ENCODE peak calls at places on chromosomes 12 and 14, in ten cellular contexts. S is activated CD8-positive, alpha-beta memory T cell treated with anti-CD3 and anti-CD28 coated beads, Interleukin-2, amount 10 ng/mL, durations not matched to agents 7 days and 5 days; J is cardiac septum; Z is adrenal gland; P is GM13977; M is NCI-H1417 treated with DMSO at 0.1 percent for 48 hours; R is kidney; A is sciatic nerve; U is lower lobe of right lung; B is COR-L47. W is an unnamed sample.

GRCh38 chr12:25761356-25761755 is 197.1 kb upstream of the RASSF8 start:
- DNase-seq in S (no peak), J (no peak), Z (no peak), P (no peak), M (no peak), R (no peak), A (no peak), U (no peak), B (no peak), W (no peak)

GRCh38 chr14:29716150-29716549 is 211.5 kb downstream of the PRKD1 start:
- DNase-seq in S (no peak), J (no peak), Z (peak; percentile 30), P (no peak), M (no peak), R (no peak), A (no peak), U (no peak), B (no peak), W (no peak)

GRCh38 chr12:106123551-106123991 is 15.2 kb downstream of the NUAK1 start:
- DNase-seq in S (no peak), J (no peak), Z (peak; percentile 64), P (no peak), M (no peak), R (peak; percentile 89), A (no peak), U (no peak), B (no peak), W (no peak)

GRCh38 chr14:102171173-102172020 is 31.7 kb downstream of the WDR20 start:
- DNase-seq in S (no peak), J (no peak), Z (no peak), P (no peak), M (no peak), R (no peak), A (no peak), U (no peak), B (no peak), W (no peak)

GRCh38 chr12:85348779-85349178 is 68.8 kb downstream of the ALX1 start:
- DNase-seq in S (no peak), J (no peak), Z (no peak), P (no peak), M (no peak), R (no peak), A (no peak), U (no peak), B (no peak), W (no peak)

GRCh38 chr12:4148418-4149056 is 125.0 kb upstream of the CCND2 start:
- DNase-seq in S (peak; percentile 58), J (no peak), Z (peak; percentile 41), P (no peak), M (no peak), R (peak; percentile 92), A (peak; percentile 77), U (peak; percentile 77), B (no peak), W (peak; percentile 94)

GRCh38 chr12:19892186-19892585 is 452.9 kb downstream of the AEBP2 start:
- DNase-seq in S (no peak), J (no peak), Z (no peak), P (no peak), M (no peak), R (no peak), A (no peak), U (no peak), B (no peak), W (no peak)

GRCh38 chr14:87852107-87852506 is 140.9 kb downstream of the GALC start:
- DNase-seq in S (no peak), J (no peak), Z (no peak), P (no peak), M (no peak), R (no peak), A (no peak), U (no peak), B (no peak), W (no peak)

GRCh38 chr14:75123991-75124390 is 2.9 kb downstream of the NEK9 start:
- DNase-seq in S (peak; percentile 48), J (no peak), Z (peak; percentile 62), P (peak; percentile 32), M (no peak), R (no peak), A (no peak), U (no peak), B (no peak), W (peak; percentile 66)

GRCh38 chr14:104794099-104794498 is 1.4 kb downstream of the AKT1 start:
- DNase-seq in S (peak; percentile 74), J (no peak), Z (peak; percentile 64), P (peak; percentile 79), M (no peak), R (no peak), A (no peak), U (peak; percentile 77), B (no peak), W (no peak)

GRCh38 chr12:78149459-78149858 is 318.8 kb downstream of the NAV3 start:
- DNase-seq in S (no peak), J (no peak), Z (no peak), P (no peak), M (no peak), R (no peak), A (no peak), U (no peak), B (no peak), W (no peak)

GRCh38 chr12:43740511-43741100 is 18.0 kb downstream of the PUS7L start:
- DNase-seq in S (no peak), J (no peak), Z (no peak), P (no peak), M (no peak), R (no peak), A (no peak), U (no peak), B (no peak), W (no peak)

GRCh38 chr12:70648831-70649230 is 11.6 kb upstream of the PTPRB start:
- DNase-seq in S (no peak), J (no peak), Z (no peak), P (no peak), M (no peak), R (no peak), A (no peak), U (no peak), B (no peak), W (no peak)

GRCh38 chr12:15919491-15919890 is 8.4 kb downstream of the DERA start:
- DNase-seq in S (no peak), J (no peak), Z (no peak), P (no peak), M (no peak), R (no peak), A (no peak), U (no peak), B (no peak), W (no peak)

GRCh38 chr14:68824517-68825347 is 31.9 kb upstream of the ZFP36L1 start:
- DNase-seq in S (no peak), J (peak; percentile 90), Z (peak; percentile 90), P (no peak), M (no peak), R (peak; percentile 93), A (peak; percentile 91), U (peak; percentile 92), B (peak; percentile 76), W (peak; percentile 90)

GRCh38 chr12:111314949-111315539 is 53.9 kb downstream of the PHETA1 start:
- DNase-seq in S (no peak), J (no peak), Z (no peak), P (no peak), M (no peak), R (no peak), A (no peak), U (no peak), B (no peak), W (no peak)

GRCh38 chr14:59306775-59307174 is 118.3 kb downstream of the DAAM1 start:
- DNase-seq in S (no peak), J (no peak), Z (no peak), P (no peak), M (no peak), R (no peak), A (no peak), U (no peak), B (no peak), W (no peak)

GRCh38 chr12:47222960-47223847 is 143.4 kb upstream of the AMIGO2 start:
- DNase-seq in S (no peak), J (no peak), Z (peak; percentile 52), P (no peak), M (no peak), R (no peak), A (no peak), U (no peak), B (no peak), W (no peak)

GRCh38 chr14:99593971-99594841 is 9.8 kb downstream of the CCDC85C start:
- DNase-seq in S (no peak), J (no peak), Z (no peak), P (no peak), M (no peak), R (no peak), A (no peak), U (no peak), B (no peak), W (no peak)

GRCh38 chr14:96583605-96584041 is 81.4 kb downstream of the PAPOLA start:
- DNase-seq in S (no peak), J (peak; percentile 67), Z (no peak), P (no peak), M (no peak), R (no peak), A (peak; percentile 51), U (no peak), B (no peak), W (no peak)

GRCh38 chr12:60494249-60494648 is 898.4 kb downstream of the SLC16A7 start:
- DNase-seq in S (no peak), J (no peak), Z (no peak), P (peak; percentile 2), M (peak; percentile 28), R (no peak), A (no peak), U (no peak), B (peak; percentile 40), W (no peak)

GRCh38 chr12:95253386-95253785 is 35.8 kb downstream of the VEZT start:
- DNase-seq in S (no peak), J (no peak), Z (no peak), P (no peak), M (no peak), R (no peak), A (no peak), U (no peak), B (no peak), W (no peak)

GRCh38 chr14:77622562-77622961 is 6.1 kb upstream of the SPTLC2 start:
- DNase-seq in S (no peak), J (no peak), Z (no peak), P (no peak), M (no peak), R (peak; percentile 76), A (no peak), U (peak; percentile 75), B (no peak), W (peak; percentile 89)

GRCh38 chr12:102513739-102514138 is 33.4 kb upstream of the IGF1 start:
- DNase-seq in S (no peak), J (no peak), Z (no peak), P (no peak), M (no peak), R (no peak), A (no peak), U (no peak), B (no peak), W (no peak)

GRCh38 chr14:81681466-81681865 is 147.8 kb upstream of the SEL1L start:
- DNase-seq in S (no peak), J (no peak), Z (no peak), P (no peak), M (no peak), R (no peak), A (no peak), U (no peak), B (no peak), W (no peak)

GRCh38 chr12:122793685-122794106 is 19.3 kb downstream of the CCDC62 start:
- DNase-seq in S (no peak), J (no peak), Z (no peak), P (peak; percentile 66), M (peak; percentile 46), R (no peak), A (no peak), U (peak; percentile 14), B (peak; percentile 17), W (no peak)

GRCh38 chr12:89733579-89734201 is 25.1 kb upstream of the ATP2B1 start:
- DNase-seq in S (no peak), J (no peak), Z (no peak), P (no peak), M (no peak), R (no peak), A (no peak), U (no peak), B (no peak), W (no peak)

GRCh38 chr12:101759396-101760047 is 20.3 kb upstream of the SYCP3 start:
- DNase-seq in S (no peak), J (no peak), Z (no peak), P (peak; percentile 37), M (no peak), R (no peak), A (no peak), U (no peak), B (no peak), W (peak; percentile 62)